ENCODE peak calls at places on chromosomes 1 and 21, in five cellular contexts. I is activated CD4-positive, alpha-beta T cell treated with anti-CD3 and anti-CD28 coated beads for 48 hours; J is HS-5; E is NCI-H1105; K is amygdala. Q is an unnamed sample.

GRCh38 chr1:98325646-98326441 is 335.7 kb upstream of the SNX7 start:
- DNase-seq in I (no peak), J (peak), E (no peak), K (no peak), Q (no peak)

GRCh38 chr1:91885331-91885715 is 628 bp downstream of the TGFBR3 start:
- DNase-seq in I (peak), J (no peak), E (no peak), K (no peak), Q (peak)

GRCh38 chr1:175221548-175222175 is 29.1 kb upstream of the KIAA0040 start:
- DNase-seq in I (no peak), J (no peak), E (no peak), K (no peak), Q (no peak)

GRCh38 chr21:38379171-38379570 is 119.1 kb downstream of the ERG start:
- DNase-seq in I (no peak), J (no peak), E (no peak), K (no peak), Q (no peak)

GRCh38 chr1:94705755-94706154 is 114.4 kb upstream of the SLC44A3 start:
- DNase-seq in I (no peak), J (no peak), E (no peak), K (no peak), Q (no peak)

GRCh38 chr21:41425954-41426655 is at the start of gene MX1:
- DNase-seq in I (peak), J (no peak), E (no peak), K (peak), Q (peak)

GRCh38 chr1:214617246-214617645 is 14.3 kb downstream of the CENPF start:
- DNase-seq in I (no peak), J (no peak), E (no peak), K (no peak), Q (no peak)

GRCh38 chr1:53176452-53177344 is 19.9 kb upstream of the CPT2 start:
- DNase-seq in I (no peak), J (no peak), E (peak), K (no peak), Q (no peak)

GRCh38 chr1:239636321-239636720 is 250.0 kb downstream of the CHRM3 start:
- DNase-seq in I (no peak), J (no peak), E (no peak), K (no peak), Q (no peak)

GRCh38 chr1:41454406-41454805 is 30.1 kb downstream of the EDN2 start:
- DNase-seq in I (no peak), J (no peak), E (no peak), K (peak), Q (no peak)

GRCh38 chr1:186102559-186103148 is 272.4 kb downstream of the TPR start:
- DNase-seq in I (no peak), J (peak), E (no peak), K (no peak), Q (no peak)

GRCh38 chr1:8679411-8679800 is 138.0 kb downstream of the RERE start:
- DNase-seq in I (no peak), J (no peak), E (no peak), K (no peak), Q (no peak)

GRCh38 chr1:89532228-89532627 is 7.6 kb downstream of the LRRC8B start:
- DNase-seq in I (no peak), J (no peak), E (no peak), K (no peak), Q (no peak)

GRCh38 chr1:179137623-179138235 is 55.9 kb downstream of the TOR3A start:
- DNase-seq in I (no peak), J (no peak), E (no peak), K (no peak), Q (no peak)

GRCh38 chr21:31342328-31342727 is 1.7 kb downstream of the TIAM1 start:
- DNase-seq in I (no peak), J (no peak), E (no peak), K (no peak), Q (no peak)

GRCh38 chr1:172671591-172671990 is 12.7 kb downstream of the FASLG start:
- DNase-seq in I (no peak), J (no peak), E (no peak), K (no peak), Q (no peak)

GRCh38 chr1:183227963-183228649 is 42.0 kb downstream of the LAMC2 start:
- DNase-seq in I (peak), J (no peak), E (peak), K (no peak), Q (no peak)

GRCh38 chr1:43934279-43934985 is 831 bp downstream of the ARTN start:
- DNase-seq in I (peak), J (no peak), E (peak), K (peak), Q (peak)

GRCh38 chr1:15803380-15803779 is 4.1 kb downstream of the UQCRHL start:
- DNase-seq in I (peak), J (no peak), E (no peak), K (no peak), Q (peak)

GRCh38 chr21:15250384-15250783 is 185.6 kb upstream of the NRIP1 start:
- DNase-seq in I (no peak), J (peak), E (no peak), K (no peak), Q (no peak)

GRCh38 chr1:114756949-114757454 is 782 bp downstream of the CSDE1 start:
- DNase-seq in I (peak), J (peak), E (no peak), K (no peak), Q (no peak)

GRCh38 chr1:91799159-91799558 is 86.8 kb downstream of the TGFBR3 start:
- DNase-seq in I (no peak), J (no peak), E (no peak), K (no peak), Q (no peak)

GRCh38 chr21:15616864-15617574 is 112.8 kb upstream of the USP25 start:
- DNase-seq in I (no peak), J (no peak), E (no peak), K (no peak), Q (no peak)

GRCh38 chr1:42784547-42784945 is 245 bp upstream of the TMEM269 start:
- DNase-seq in I (no peak), J (no peak), E (no peak), K (no peak), Q (no peak)